ENCODE peak calls at places on chromosomes 7 and 10, in six cellular contexts. One of them, this sample, is unnamed.

GRCh38 chr7:91941450-91941849 is 788 bp downstream of the AKAP9 start:
- ATAC-seq in HCT116: peak; percentile 33
- ATAC-seq in HepG2: peak; percentile 28
- ATAC-seq in GM12878: peak; percentile 56
- ATAC-seq in K562: peak; percentile 29
- ATAC-seq in Panc1: peak; percentile 19
- ATAC-seq in this sample: no peak

GRCh38 chr7:28102778-28103177 is 77.8 kb downstream of the JAZF1 start:
- ATAC-seq in HCT116: peak; percentile 74
- ATAC-seq in HepG2: no peak
- ATAC-seq in GM12878: no peak
- ATAC-seq in K562: peak; percentile 29
- ATAC-seq in Panc1: no peak
- ATAC-seq in this sample: peak; percentile 74

GRCh38 chr10:14569274-14570060 is 205.2 kb downstream of the FAM107B start:
- ATAC-seq in HCT116: no peak
- ATAC-seq in HepG2: no peak
- ATAC-seq in GM12878: no peak
- ATAC-seq in K562: no peak
- ATAC-seq in Panc1: no peak
- ATAC-seq in this sample: no peak

GRCh38 chr7:68038621-68039314 is 1042.1 kb downstream of the TYW1 start:
- ATAC-seq in HCT116: no peak
- ATAC-seq in HepG2: peak; percentile 54
- ATAC-seq in GM12878: no peak
- ATAC-seq in K562: no peak
- ATAC-seq in Panc1: peak; percentile 86
- ATAC-seq in this sample: no peak

GRCh38 chr7:7851381-7851780 is 117.2 kb upstream of the GLCCI1 start:
- ATAC-seq in HCT116: no peak
- ATAC-seq in HepG2: no peak
- ATAC-seq in GM12878: no peak
- ATAC-seq in K562: no peak
- ATAC-seq in Panc1: no peak
- ATAC-seq in this sample: no peak

GRCh38 chr7:24727165-24728120 is 29.8 kb downstream of the GSDME start:
- ATAC-seq in HCT116: no peak
- ATAC-seq in HepG2: no peak
- ATAC-seq in GM12878: peak; percentile 83
- ATAC-seq in K562: no peak
- ATAC-seq in Panc1: no peak
- ATAC-seq in this sample: peak; percentile 79

GRCh38 chr7:20441886-20442505 is 111.3 kb downstream of the ITGB8 start:
- ATAC-seq in HCT116: no peak
- ATAC-seq in HepG2: no peak
- ATAC-seq in GM12878: no peak
- ATAC-seq in K562: no peak
- ATAC-seq in Panc1: no peak
- ATAC-seq in this sample: no peak

GRCh38 chr7:33965116-33965827 is 59.9 kb downstream of the BMPER start:
- ATAC-seq in HCT116: no peak
- ATAC-seq in HepG2: no peak
- ATAC-seq in GM12878: no peak
- ATAC-seq in K562: no peak
- ATAC-seq in Panc1: no peak
- ATAC-seq in this sample: peak; percentile 50

GRCh38 chr7:114922652-114923402 is 933 bp downstream of the MDFIC start:
- ATAC-seq in HCT116: peak; percentile 44
- ATAC-seq in HepG2: peak; percentile 82
- ATAC-seq in GM12878: peak; percentile 39
- ATAC-seq in K562: no peak
- ATAC-seq in Panc1: peak; percentile 59
- ATAC-seq in this sample: peak; percentile 60

GRCh38 chr7:471866-472639 is 47.6 kb downstream of the PDGFA start:
- ATAC-seq in HCT116: no peak
- ATAC-seq in HepG2: peak; percentile 90
- ATAC-seq in GM12878: no peak
- ATAC-seq in K562: peak; percentile 90
- ATAC-seq in Panc1: peak; percentile 17
- ATAC-seq in this sample: peak; percentile 86

GRCh38 chr7:44306608-44307007 is 18.8 kb downstream of the CAMK2B start:
- ATAC-seq in HCT116: peak; percentile 6
- ATAC-seq in HepG2: no peak
- ATAC-seq in GM12878: peak; percentile 47
- ATAC-seq in K562: no peak
- ATAC-seq in Panc1: no peak
- ATAC-seq in this sample: no peak

GRCh38 chr10:14478639-14479038 is 147.9 kb upstream of the FRMD4A start:
- ATAC-seq in HCT116: peak; percentile 78
- ATAC-seq in HepG2: peak; percentile 64
- ATAC-seq in GM12878: peak; percentile 69
- ATAC-seq in K562: peak; percentile 73
- ATAC-seq in Panc1: no peak
- ATAC-seq in this sample: peak; percentile 66

GRCh38 chr7:6049780-6050179 is 18.6 kb downstream of the ANKRD61 start:
- ATAC-seq in HCT116: no peak
- ATAC-seq in HepG2: no peak
- ATAC-seq in GM12878: no peak
- ATAC-seq in K562: no peak
- ATAC-seq in Panc1: no peak
- ATAC-seq in this sample: no peak

GRCh38 chr7:150313367-150313809 is 9.8 kb upstream of the LRRC61 start:
- ATAC-seq in HCT116: no peak
- ATAC-seq in HepG2: no peak
- ATAC-seq in GM12878: no peak
- ATAC-seq in K562: peak; percentile 72
- ATAC-seq in Panc1: no peak
- ATAC-seq in this sample: no peak

GRCh38 chr10:99393036-99393435 is 37.4 kb downstream of the GOT1 start:
- ATAC-seq in HCT116: peak; percentile 12
- ATAC-seq in HepG2: no peak
- ATAC-seq in GM12878: no peak
- ATAC-seq in K562: no peak
- ATAC-seq in Panc1: no peak
- ATAC-seq in this sample: no peak

GRCh38 chr10:104351067-104351681 is 2.5 kb upstream of the CFAP58 start:
- ATAC-seq in HCT116: no peak
- ATAC-seq in HepG2: no peak
- ATAC-seq in GM12878: peak; percentile 47
- ATAC-seq in K562: no peak
- ATAC-seq in Panc1: no peak
- ATAC-seq in this sample: no peak

GRCh38 chr7:36736090-36736826 is 12.0 kb upstream of the AOAH start:
- ATAC-seq in HCT116: no peak
- ATAC-seq in HepG2: no peak
- ATAC-seq in GM12878: peak; percentile 71
- ATAC-seq in K562: no peak
- ATAC-seq in Panc1: no peak
- ATAC-seq in this sample: no peak

GRCh38 chr7:153065021-153065420 is 305.5 kb downstream of the ACTR3B start:
- ATAC-seq in HCT116: no peak
- ATAC-seq in HepG2: no peak
- ATAC-seq in GM12878: no peak
- ATAC-seq in K562: no peak
- ATAC-seq in Panc1: no peak
- ATAC-seq in this sample: no peak

GRCh38 chr7:140009735-140010134 is 53.0 kb downstream of the PARP12 start:
- ATAC-seq in HCT116: no peak
- ATAC-seq in HepG2: no peak
- ATAC-seq in GM12878: no peak
- ATAC-seq in K562: no peak
- ATAC-seq in Panc1: no peak
- ATAC-seq in this sample: no peak
- TF ChIP-seq POLR2AphosphoS5 in HCT116: no peak
- TF ChIP-seq POLR2AphosphoS5 in HepG2: no peak
- TF ChIP-seq POLR2AphosphoS5 in GM12878: no peak
- TF ChIP-seq POLR2AphosphoS5 in K562: no peak
- TF ChIP-seq POLR2AphosphoS5 in Panc1: no peak
- TF ChIP-seq POLR2AphosphoS5 in this sample: no peak

GRCh38 chr10:122230222-122230621 is 40.9 kb upstream of the BTBD16 start:
- ATAC-seq in HCT116: no peak
- ATAC-seq in HepG2: no peak
- ATAC-seq in GM12878: no peak
- ATAC-seq in K562: no peak
- ATAC-seq in Panc1: no peak
- ATAC-seq in this sample: no peak

GRCh38 chr10:122233857-122234348 is 37.2 kb upstream of the BTBD16 start:
- ATAC-seq in HCT116: no peak
- ATAC-seq in HepG2: no peak
- ATAC-seq in GM12878: no peak
- ATAC-seq in K562: no peak
- ATAC-seq in Panc1: peak; percentile 47
- ATAC-seq in this sample: no peak

GRCh38 chr10:122229678-122230077 is 41.4 kb upstream of the BTBD16 start:
- ATAC-seq in HCT116: no peak
- ATAC-seq in HepG2: no peak
- ATAC-seq in GM12878: no peak
- ATAC-seq in K562: no peak
- ATAC-seq in Panc1: no peak
- ATAC-seq in this sample: no peak

GRCh38 chr10:122234416-122234815 is 36.7 kb upstream of the BTBD16 start:
- ATAC-seq in HCT116: no peak
- ATAC-seq in HepG2: no peak
- ATAC-seq in GM12878: no peak
- ATAC-seq in K562: no peak
- ATAC-seq in Panc1: no peak
- ATAC-seq in this sample: no peak

GRCh38 chr10:122232781-122233180 is 38.3 kb upstream of the BTBD16 start:
- ATAC-seq in HCT116: no peak
- ATAC-seq in HepG2: no peak
- ATAC-seq in GM12878: no peak
- ATAC-seq in K562: no peak
- ATAC-seq in Panc1: no peak
- ATAC-seq in this sample: no peak
- TF ChIP-seq CTCF in HCT116: no peak
- TF ChIP-seq CTCF in HepG2: no peak
- TF ChIP-seq CTCF in GM12878: no peak
- TF ChIP-seq CTCF in K562: no peak
- TF ChIP-seq CTCF in Panc1: no peak
- TF ChIP-seq CTCF in this sample: no peak

GRCh38 chr10:49139866-49140195 is 6.0 kb upstream of the FAM170B start:
- ATAC-seq in HCT116: peak; percentile 62
- ATAC-seq in HepG2: no peak
- ATAC-seq in GM12878: no peak
- ATAC-seq in K562: peak; percentile 14
- ATAC-seq in Panc1: no peak
- ATAC-seq in this sample: no peak
- TF ChIP-seq POLR2AphosphoS5 in HCT116: no peak
- TF ChIP-seq POLR2AphosphoS5 in HepG2: no peak
- TF ChIP-seq POLR2AphosphoS5 in GM12878: no peak
- TF ChIP-seq POLR2AphosphoS5 in K562: no peak
- TF ChIP-seq POLR2AphosphoS5 in Panc1: no peak
- TF ChIP-seq POLR2AphosphoS5 in this sample: no peak

GRCh38 chr7:47992446-47992845 is 13.0 kb upstream of the HUS1 start:
- ATAC-seq in HCT116: no peak
- ATAC-seq in HepG2: no peak
- ATAC-seq in GM12878: no peak
- ATAC-seq in K562: no peak
- ATAC-seq in Panc1: no peak
- ATAC-seq in this sample: no peak

GRCh38 chr7:47991741-47992311 is 12.4 kb upstream of the HUS1 start:
- ATAC-seq in HCT116: peak; percentile 96
- ATAC-seq in HepG2: peak; percentile 99
- ATAC-seq in GM12878: peak; percentile 100
- ATAC-seq in K562: peak; percentile 100
- ATAC-seq in Panc1: peak; percentile 100
- ATAC-seq in this sample: peak; percentile 91

GRCh38 chr7:47991270-47991669 is 11.9 kb upstream of the HUS1 start:
- ATAC-seq in HCT116: no peak
- ATAC-seq in HepG2: peak; percentile 62
- ATAC-seq in GM12878: no peak
- ATAC-seq in K562: peak; percentile 16
- ATAC-seq in Panc1: peak; percentile 54
- ATAC-seq in this sample: no peak

GRCh38 chr7:47990592-47990991 is 11.2 kb upstream of the HUS1 start:
- ATAC-seq in HCT116: no peak
- ATAC-seq in HepG2: no peak
- ATAC-seq in GM12878: no peak
- ATAC-seq in K562: no peak
- ATAC-seq in Panc1: no peak
- ATAC-seq in this sample: no peak

GRCh38 chr7:47988496-47989386 is 9.3 kb upstream of the HUS1 start:
- ATAC-seq in HCT116: peak; percentile 83
- ATAC-seq in HepG2: peak; percentile 61
- ATAC-seq in GM12878: peak; percentile 41
- ATAC-seq in K562: peak; percentile 45
- ATAC-seq in Panc1: no peak
- ATAC-seq in this sample: no peak
- TF ChIP-seq CTCF in HCT116: no peak
- TF ChIP-seq CTCF in HepG2: peak; percentile 21
- TF ChIP-seq CTCF in GM12878: peak; percentile 18
- TF ChIP-seq CTCF in K562: no peak
- TF ChIP-seq CTCF in Panc1: peak; percentile 82
- TF ChIP-seq CTCF in this sample: no peak

DNA sequence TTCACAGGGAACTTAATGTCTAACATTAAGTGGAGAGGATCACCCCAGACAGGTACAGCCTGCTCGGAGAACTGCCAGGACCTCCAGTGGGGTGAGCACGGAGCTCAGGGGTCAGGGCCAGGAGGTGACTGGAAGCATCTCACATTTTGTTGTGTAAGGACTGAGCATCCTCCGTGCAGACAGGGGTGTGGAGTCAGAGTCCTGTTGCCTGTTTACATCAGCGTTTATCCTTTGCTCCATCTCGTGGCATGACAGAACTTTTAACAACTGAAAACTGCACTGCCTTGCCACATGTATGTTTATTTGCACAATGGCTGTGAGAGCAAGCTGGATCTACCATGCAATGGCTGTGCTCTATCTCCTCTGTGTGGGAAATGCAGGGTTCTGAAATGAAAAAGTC is 175.4 kb upstream of the AKR1E2 start:
- ATAC-seq in HCT116: no peak
- ATAC-seq in HepG2: no peak
- ATAC-seq in GM12878: no peak
- ATAC-seq in K562: no peak
- ATAC-seq in Panc1: peak; percentile 84
- ATAC-seq in this sample: peak; percentile 48
- TF ChIP-seq POLR2AphosphoS5 in HCT116: no peak
- TF ChIP-seq POLR2AphosphoS5 in HepG2: no peak
- TF ChIP-seq POLR2AphosphoS5 in GM12878: no peak
- TF ChIP-seq POLR2AphosphoS5 in K562: no peak
- TF ChIP-seq POLR2AphosphoS5 in Panc1: no peak
- TF ChIP-seq POLR2AphosphoS5 in this sample: no peak

DNA sequence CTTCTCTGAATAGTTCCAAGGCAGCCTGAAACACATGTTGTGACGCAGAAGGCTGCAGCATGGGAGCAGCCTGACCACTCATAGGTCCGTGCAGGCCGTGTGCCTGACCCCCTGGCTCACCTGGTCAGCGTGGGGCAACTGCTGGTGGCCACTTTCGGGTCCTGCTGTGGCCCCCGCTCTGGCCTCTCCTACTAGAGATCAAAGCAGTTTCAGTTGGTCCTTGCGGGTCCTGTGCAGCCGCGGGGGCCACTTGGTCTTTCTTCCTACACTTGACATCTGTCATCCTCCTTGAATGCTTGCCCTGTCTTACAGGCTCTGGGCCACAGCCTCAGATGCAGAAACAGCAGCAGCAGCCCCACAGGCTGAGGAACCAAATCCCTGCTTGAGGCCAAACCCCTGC is 320.8 kb upstream of the ZNF32 start:
- ATAC-seq in HCT116: no peak
- ATAC-seq in HepG2: no peak
- ATAC-seq in GM12878: no peak
- ATAC-seq in K562: no peak
- ATAC-seq in Panc1: no peak
- ATAC-seq in this sample: no peak
- TF ChIP-seq CTCF in HCT116: no peak
- TF ChIP-seq CTCF in HepG2: no peak
- TF ChIP-seq CTCF in GM12878: no peak
- TF ChIP-seq CTCF in K562: no peak
- TF ChIP-seq CTCF in Panc1: no peak
- TF ChIP-seq CTCF in this sample: no peak

GRCh38 chr10:58886390-58886789 is 290.1 kb upstream of the PHYHIPL start:
- ATAC-seq in HCT116: no peak
- ATAC-seq in HepG2: no peak
- ATAC-seq in GM12878: no peak
- ATAC-seq in K562: no peak
- ATAC-seq in Panc1: no peak
- ATAC-seq in this sample: no peak
- TF ChIP-seq POLR2AphosphoS5 in HCT116: no peak
- TF ChIP-seq POLR2AphosphoS5 in HepG2: no peak
- TF ChIP-seq POLR2AphosphoS5 in GM12878: no peak
- TF ChIP-seq POLR2AphosphoS5 in K562: no peak
- TF ChIP-seq POLR2AphosphoS5 in Panc1: no peak
- TF ChIP-seq POLR2AphosphoS5 in this sample: no peak

This sample was measured in gastroesophageal sphincter.